ENCODE peak calls at places on chromosomes 5 and 9, in six cellular contexts. I is K562, L is NB4, V is A549, B is HepG2, M is GM12878. J is an unnamed sample.

GRCh38 chr5:166436857-166437256 is 1854.6 kb upstream of the WWC1 start:
- DNase-seq in V (no peak), B (no peak), M (no peak), L (no peak), I (no peak), J (no peak)

GRCh38 chr9:83630938-83631457 is 8.1 kb downstream of the IDNK start:
- DNase-seq in V (no peak), L (no peak), B (no peak), I (no peak), M (no peak), J (no peak)

GRCh38 chr5:1012316-1012841 is 3.8 kb downstream of the NKD2 start:
- DNase-seq in L (no peak), V (no peak), B (no peak), M (no peak), I (no peak), J (no peak)

GRCh38 chr9:100990605-100991381 is 37.7 kb upstream of the PLPPR1 start:
- DNase-seq in L (no peak), I (no peak), M (no peak), B (no peak), V (no peak), J (no peak)

GRCh38 chr9:104836235-104836634 is 72.3 kb downstream of the NIPSNAP3B start:
- DNase-seq in L (peak; percentile 13), V (no peak), B (no peak), I (no peak), M (no peak), J (peak; percentile 33)

GRCh38 chr5:159208508-159209437 is 580 bp downstream of the RNF145 start:
- DNase-seq in B (peak; percentile 9), I (peak; percentile 46), L (peak; percentile 49), M (no peak), V (peak; percentile 46), J (peak; percentile 41)

GRCh38 chr5:74240783-74241750 is 399.5 kb downstream of the ENC1 start:
- DNase-seq in B (no peak), I (no peak), L (peak; percentile 77), V (no peak), M (no peak), J (no peak)

GRCh38 chr5:175826980-175827379 is 44.4 kb upstream of the CPLX2 start:
- DNase-seq in V (peak; percentile 45), B (no peak), L (peak; percentile 12), I (peak; percentile 45), M (no peak), J (no peak)

GRCh38 chr5:143800715-143801114 is 11.2 kb upstream of the HMHB1 start:
- DNase-seq in L (no peak), B (no peak), M (no peak), V (no peak), I (no peak), J (no peak)

GRCh38 chr5:1479581-1480188 is 34.4 kb upstream of the SLC6A3 start:
- DNase-seq in I (peak; percentile 83), M (no peak), B (peak; percentile 23), V (peak; percentile 31), L (peak; percentile 87), J (peak; percentile 27)

GRCh38 chr5:68272289-68272688 is 56.7 kb downstream of the PIK3R1 start:
- DNase-seq in V (no peak), I (no peak), B (no peak), L (no peak), M (no peak), J (peak; percentile 32)

GRCh38 chr9:7103382-7104170 is 345.8 kb downstream of the KDM4C start:
- DNase-seq in V (peak; percentile 59), I (no peak), L (peak; percentile 50), B (no peak), M (no peak), J (peak; percentile 66)

GRCh38 chr5:13934125-13934524 is 10.4 kb downstream of the DNAH5 start:
- DNase-seq in I (no peak), V (no peak), M (no peak), L (no peak), B (no peak), J (no peak)

GRCh38 chr9:105290401-105290800 is 46.0 kb downstream of the SLC44A1 start:
- DNase-seq in V (no peak), I (no peak), B (no peak), L (no peak), M (no peak), J (no peak)

GRCh38 chr9:131809941-131810344 is 70.1 kb upstream of the RAPGEF1 start:
- DNase-seq in B (no peak), L (no peak), M (no peak), I (no peak), V (no peak), J (no peak)

GRCh38 chr9:134634190-134634589 is 7.4 kb upstream of the COL5A1 start:
- DNase-seq in V (no peak), B (no peak), I (no peak), M (no peak), L (no peak), J (no peak)

GRCh38 chr5:6723901-6724300 is 10.7 kb downstream of the TENT4A start:
- DNase-seq in B (no peak), I (no peak), M (no peak), V (no peak), L (no peak), J (no peak)
- TF ChIP-seq MYC in B (no peak), I (no peak), M (no peak), V (no peak), L (no peak), J (no peak)

DNA sequence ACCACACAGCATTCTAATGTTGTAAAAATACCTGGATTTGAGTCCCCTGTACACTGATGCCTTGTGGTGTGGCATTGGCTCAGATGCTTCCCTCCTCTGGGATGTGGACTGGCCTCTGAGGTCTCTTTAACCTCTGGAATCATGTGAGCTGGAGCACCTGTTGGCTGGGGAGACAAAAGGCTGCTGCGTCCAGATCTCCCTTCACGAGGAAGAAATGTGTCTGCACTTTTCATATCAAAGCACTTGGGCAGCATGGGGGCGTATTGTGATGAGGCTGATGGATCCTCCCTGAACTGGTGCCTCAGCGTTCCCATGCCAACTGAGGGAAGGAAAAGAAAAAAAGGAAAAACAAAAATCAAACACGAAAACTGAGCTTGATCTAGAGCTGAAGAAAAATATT is 26.0 kb downstream of the GRIA1 start:
- DNase-seq in L (no peak), V (no peak), B (no peak), M (no peak), I (no peak), J (no peak)
- TF ChIP-seq MYC in L (no peak), V (no peak), B (no peak), M (no peak), I (no peak), J (no peak)

GRCh38 chr5:127006711-127007110 is 23.6 kb downstream of the MARCHF3 start:
- DNase-seq in L (no peak), B (no peak), I (no peak), M (no peak), V (no peak), J (no peak)
- TF ChIP-seq MYC in L (no peak), B (no peak), I (no peak), M (no peak), V (no peak), J (no peak)

GRCh38 chr5:132195727-132196126 is 31.9 kb downstream of the P4HA2 start:
- DNase-seq in M (no peak), V (no peak), I (no peak), L (no peak), B (no peak), J (no peak)

GRCh38 chr5:132184588-132184987 is 43.1 kb downstream of the P4HA2 start:
- DNase-seq in I (peak; percentile 64), B (peak; percentile 9), V (peak; percentile 39), M (no peak), L (no peak), J (no peak)

GRCh38 chr5:132193165-132193694 is 34.4 kb downstream of the P4HA2 start:
- DNase-seq in M (no peak), L (no peak), V (no peak), I (no peak), B (no peak), J (no peak)

DNA sequence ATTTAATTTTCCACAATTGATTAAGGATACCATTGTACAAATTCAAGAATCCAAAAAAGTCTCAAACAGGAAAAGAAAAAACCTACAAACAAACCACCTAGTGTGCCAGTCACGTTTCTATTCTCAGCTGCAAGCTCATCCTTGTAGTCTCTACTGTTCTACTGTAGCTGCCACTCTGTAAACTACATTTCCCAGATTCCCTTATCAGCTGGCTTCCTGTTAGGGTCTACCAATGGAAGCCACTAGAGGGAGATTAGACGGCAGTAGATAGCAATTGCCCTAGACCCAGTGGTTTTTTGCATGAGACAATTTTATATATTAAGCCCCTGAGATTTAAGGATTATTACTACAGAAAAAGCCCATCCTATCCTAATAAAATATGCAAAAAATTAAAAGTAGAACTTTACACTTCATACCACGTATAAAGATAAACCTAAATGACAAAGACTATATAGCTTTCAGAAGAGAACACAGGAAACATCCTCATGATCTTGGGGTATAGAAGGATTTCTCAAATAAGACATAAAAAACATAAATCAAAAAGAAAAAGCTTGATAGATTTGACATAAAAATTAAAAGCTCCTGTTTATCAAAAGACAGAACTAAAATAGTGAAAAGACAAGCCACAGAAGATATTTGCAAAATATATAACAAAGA is 37.4 kb downstream of the P4HA2 start:
- DNase-seq in L (peak; percentile 80), B (peak; percentile 76), M (no peak), I (peak; percentile 84), V (peak; percentile 80), J (peak; percentile 78)
- TF ChIP-seq MYC in L (no peak), B (no peak), M (no peak), I (no peak), V (no peak), J (no peak)

DNA sequence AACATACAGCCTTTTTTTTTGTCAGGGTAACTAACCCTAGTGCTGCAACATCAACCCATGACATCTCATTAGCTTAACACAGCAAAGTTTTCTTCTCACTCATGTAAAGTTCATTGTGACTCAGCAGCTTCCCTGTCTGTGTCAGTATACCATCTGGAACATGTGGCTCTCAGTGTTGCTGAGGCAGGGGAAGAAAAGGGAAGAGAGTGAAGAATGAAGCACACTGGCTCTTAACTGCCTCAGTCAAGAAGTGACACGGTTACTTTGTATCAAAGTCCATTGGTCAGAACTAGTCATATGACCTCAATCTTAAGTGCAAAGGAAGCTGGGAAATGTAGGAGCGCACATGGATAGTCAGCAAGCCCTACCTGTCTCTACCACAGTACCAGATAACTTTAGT is 185.0 kb upstream of the ELL2 start:
- DNase-seq in M (peak; percentile 27), L (peak; percentile 73), V (peak; percentile 52), I (peak; percentile 14), B (no peak), J (peak; percentile 6)
- TF ChIP-seq MYC in M (no peak), L (peak; percentile 94), V (no peak), I (no peak), B (no peak), J (no peak)

DNA sequence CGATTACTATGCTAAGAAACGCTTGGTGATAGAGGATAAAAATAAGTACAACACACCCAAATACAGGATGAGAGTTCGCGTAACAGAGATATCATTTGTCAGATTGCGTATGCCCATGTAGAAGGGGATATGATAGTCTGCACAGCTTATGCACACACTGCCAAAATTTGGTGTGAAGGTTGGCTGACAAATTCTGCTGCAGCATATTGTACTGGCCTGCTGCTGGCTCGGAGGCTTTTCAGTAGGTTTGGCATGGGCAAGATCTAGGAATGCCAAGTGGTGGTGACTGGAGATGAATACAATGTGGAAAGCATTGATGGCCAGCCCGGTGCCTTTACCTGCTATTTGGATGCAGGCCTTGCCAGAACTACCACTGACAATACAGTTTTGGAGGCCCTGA is 208.4 kb downstream of the PDZD2 start:
- DNase-seq in B (no peak), I (no peak), M (no peak), V (no peak), L (no peak), J (no peak)
- TF ChIP-seq MYC in B (no peak), I (no peak), M (no peak), V (no peak), L (no peak), J (no peak)

J was measured in endothelial cell of umbilical vein.